ENCODE peak calls at places on chromosomes 16 and 17, in ten cellular contexts. Q, H, L, I, J, A, U, Y, V and M are unnamed samples. For H3K9me3, the result is how much of the 10 kb centered on the place peaks cover.

GRCh38 chr17:13562271-13562800 is 39.4 kb downstream of the HS3ST3A1 start:
- DNase-seq in V (no peak), J (no peak), L (no peak), I (peak), Q (no peak), U (no peak), A (no peak), Y (no peak), H (no peak), M (no peak)

GRCh38 chr17:58667934-58668597 is 23.8 kb downstream of the TEX14 start:
- DNase-seq in U (no peak), V (no peak), A (no peak), L (no peak), Q (no peak), I (no peak), H (no peak), Y (no peak), J (no peak), M (no peak)

GRCh38 chr16:57045694-57046381 is 46.5 kb upstream of the CPNE2 start:
- DNase-seq in J (peak), Y (no peak), U (no peak), V (no peak), Q (peak), L (peak), A (peak), H (no peak), I (peak), M (no peak)

GRCh38 chr16:8644151-8644512 is 22.6 kb downstream of the METTL22 start:
- DNase-seq in J (no peak), A (no peak), U (no peak), H (no peak), Q (no peak), L (no peak), I (no peak), V (no peak), Y (no peak), M (no peak)

GRCh38 chr17:20059728-20060188 is 50.6 kb downstream of the SPECC1 start:
- DNase-seq in V (peak), A (no peak), J (no peak), Y (no peak), Q (peak), L (no peak), I (no peak), H (no peak), U (no peak), M (no peak)

GRCh38 chr16:51854401-51854951 is 692.5 kb downstream of the TOX3 start:
- DNase-seq in Y (no peak), Q (no peak), A (no peak), H (no peak), U (no peak), V (no peak), L (no peak), J (no peak), I (no peak), M (no peak)

GRCh38 chr16:31072540-31073072 is 1.4 kb downstream of the ZNF668 start:
- DNase-seq in V (peak), A (no peak), Y (no peak), L (no peak), H (no peak), I (no peak), Q (peak), U (peak), J (no peak), M (no peak)

GRCh38 chr17:17505610-17506171 is 9.5 kb upstream of the RASD1 start:
- DNase-seq in I (peak), H (no peak), J (no peak), Q (no peak), L (no peak), V (no peak), U (peak), A (no peak), Y (no peak), M (no peak)

GRCh38 chr16:27301236-27301861 is 12.4 kb upstream of the IL4R start:
- DNase-seq in Y (no peak), V (no peak), L (no peak), H (no peak), A (no peak), I (no peak), Q (no peak), U (no peak), J (no peak), M (no peak)

GRCh38 chr17:12958786-12959185 is 59.0 kb downstream of the ELAC2 start:
- DNase-seq in U (no peak), Q (peak), Y (no peak), V (no peak), A (no peak), H (no peak), L (no peak), J (no peak), I (no peak), M (no peak)

GRCh38 chr17:75238684-75239191 is 22.7 kb downstream of the GGA3 start:
- DNase-seq in Q (peak), Y (no peak), J (no peak), L (no peak), U (peak), A (peak), H (peak), V (peak), I (peak), M (peak)

GRCh38 chr17:28907709-28908475 is 5.0 kb upstream of the DHRS13 start:
- DNase-seq in U (no peak), J (no peak), I (no peak), L (no peak), Q (no peak), V (no peak), Y (no peak), H (no peak), A (no peak), M (no peak)

GRCh38 chr17:44539664-44540063 is 17.6 kb upstream of the FZD2 start:
- DNase-seq in U (no peak), Q (no peak), I (no peak), L (no peak), A (no peak), H (no peak), V (no peak), Y (no peak), J (no peak), M (no peak)

GRCh38 chr17:63984206-63984605 is 11.5 kb upstream of the SCN4A start:
- DNase-seq in J (no peak), I (no peak), Q (peak), H (no peak), L (no peak), U (no peak), V (no peak), A (no peak), Y (no peak), M (no peak)

DNA sequence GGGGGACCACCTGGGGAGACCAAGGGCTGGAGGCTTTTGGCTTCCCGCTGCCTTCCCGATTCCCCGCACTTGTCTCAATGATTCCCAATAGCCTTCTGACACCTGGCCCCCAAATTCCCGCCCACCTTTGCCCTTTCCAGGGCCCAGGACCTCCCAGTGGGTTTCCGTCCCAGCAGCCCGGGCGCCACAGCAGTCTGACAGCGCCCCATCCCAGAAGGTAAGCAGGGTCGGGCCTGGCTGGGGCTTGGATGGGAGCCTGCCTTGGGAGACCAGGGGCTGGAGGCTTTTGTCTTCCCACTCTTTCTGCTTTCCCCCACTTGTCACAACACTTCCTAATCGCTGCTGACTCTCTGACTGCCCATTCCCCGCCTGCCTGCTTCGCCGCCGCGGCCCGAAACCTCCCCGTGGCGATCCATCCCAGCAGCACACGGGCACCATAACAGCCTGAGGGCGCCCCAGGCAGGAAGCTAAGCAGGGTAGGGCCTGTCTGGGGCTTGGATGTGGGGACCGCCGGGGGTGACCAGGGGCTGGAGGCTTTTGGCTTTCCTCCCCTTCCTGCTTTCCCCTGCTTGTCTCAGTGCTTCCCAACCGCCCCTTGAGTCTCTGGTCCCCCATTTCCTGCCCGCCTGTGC is 2289.3 kb downstream of the TP53TG3F start:
- DNase-seq in H (no peak), V (no peak), I (no peak), Y (no peak), J (no peak), Q (peak), U (no peak), L (no peak), A (no peak), M (no peak)
- H3K9me3 ChIP-seq in H (under half), V (under half), I (under half), Y (half or more), J (under half), Q (under half), U (under half), L (under half), A (half or more), M (under half)

DNA sequence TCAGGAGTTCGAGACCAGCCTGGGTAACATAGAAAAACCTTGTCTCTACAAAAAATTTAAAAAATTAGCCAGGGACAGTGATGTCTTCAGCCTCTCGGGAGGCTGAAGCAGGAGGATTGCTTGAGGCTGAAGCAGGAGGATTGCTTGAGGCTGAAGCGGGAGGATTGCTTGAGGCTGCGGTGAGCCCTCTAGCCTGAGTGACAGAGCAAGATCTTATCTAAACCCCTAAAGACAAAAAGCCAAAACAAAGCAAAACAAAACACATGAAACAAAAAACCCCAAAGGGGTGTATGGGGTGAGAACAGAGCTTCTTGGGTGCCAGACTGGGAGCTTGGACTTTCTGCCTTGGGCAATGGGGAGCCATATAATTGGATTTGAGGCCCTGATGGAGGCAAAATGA is 2.6 kb downstream of the SPNS3 start:
- DNase-seq in J (no peak), Y (no peak), I (no peak), L (no peak), U (no peak), Q (no peak), A (no peak), V (no peak), H (no peak), M (no peak)
- H3K9me3 ChIP-seq in J (under half), Y (under half), I (under half), L (under half), U (under half), Q (under half), A (under half), V (under half), H (under half), M (under half)

DNA sequence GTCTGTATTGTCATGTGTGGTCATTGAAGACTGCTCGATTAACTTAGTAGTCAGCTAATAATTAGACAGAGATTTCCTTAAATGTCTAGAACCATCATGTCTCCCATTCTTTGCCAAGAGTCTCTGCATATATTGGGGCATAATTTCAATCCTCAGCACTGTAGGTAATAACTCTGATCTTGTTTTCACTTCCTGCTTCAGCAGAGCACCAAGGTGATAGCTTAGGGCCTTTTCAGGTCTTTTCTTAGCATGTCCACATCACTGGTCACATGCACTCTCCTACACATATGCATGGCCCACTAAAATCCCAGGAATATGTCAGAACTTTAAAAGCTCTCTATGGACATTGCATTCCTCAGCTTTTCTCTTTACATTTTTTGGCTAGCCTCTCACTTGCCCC is 110.3 kb upstream of the NACA2 start:
- DNase-seq in A (no peak), Y (no peak), V (no peak), I (no peak), U (no peak), L (no peak), Q (no peak), H (no peak), J (no peak), M (no peak)
- H3K9me3 ChIP-seq in A (under half), Y (under half), V (under half), I (under half), U (under half), L (under half), Q (under half), H (under half), J (half or more), M (under half)

GRCh38 chr16:35399133-35399532 is 1939.7 kb downstream of the TP53TG3F start:
- DNase-seq in Q (no peak), H (no peak), L (no peak), A (no peak), J (no peak), V (no peak), I (no peak), Y (no peak), U (no peak), M (no peak)

GRCh38 chr16:35409503-35409902 is 1950.1 kb downstream of the TP53TG3F start:
- DNase-seq in U (no peak), V (no peak), I (no peak), A (no peak), L (no peak), H (no peak), Q (no peak), J (no peak), Y (no peak), M (no peak)

GRCh38 chr16:35405547-35405946 is 1946.1 kb downstream of the TP53TG3F start:
- DNase-seq in Q (no peak), I (no peak), V (no peak), Y (no peak), U (no peak), A (no peak), L (no peak), H (no peak), J (no peak), M (no peak)

GRCh38 chr16:35404273-35404672 is 1944.9 kb downstream of the TP53TG3F start:
- DNase-seq in U (no peak), Y (no peak), L (no peak), V (no peak), H (no peak), J (no peak), I (no peak), Q (no peak), A (no peak), M (no peak)
- H3K9me3 ChIP-seq in U (under half), Y (under half), L (under half), V (under half), H (under half), J (under half), I (under half), Q (under half), A (under half), M (under half)

DNA sequence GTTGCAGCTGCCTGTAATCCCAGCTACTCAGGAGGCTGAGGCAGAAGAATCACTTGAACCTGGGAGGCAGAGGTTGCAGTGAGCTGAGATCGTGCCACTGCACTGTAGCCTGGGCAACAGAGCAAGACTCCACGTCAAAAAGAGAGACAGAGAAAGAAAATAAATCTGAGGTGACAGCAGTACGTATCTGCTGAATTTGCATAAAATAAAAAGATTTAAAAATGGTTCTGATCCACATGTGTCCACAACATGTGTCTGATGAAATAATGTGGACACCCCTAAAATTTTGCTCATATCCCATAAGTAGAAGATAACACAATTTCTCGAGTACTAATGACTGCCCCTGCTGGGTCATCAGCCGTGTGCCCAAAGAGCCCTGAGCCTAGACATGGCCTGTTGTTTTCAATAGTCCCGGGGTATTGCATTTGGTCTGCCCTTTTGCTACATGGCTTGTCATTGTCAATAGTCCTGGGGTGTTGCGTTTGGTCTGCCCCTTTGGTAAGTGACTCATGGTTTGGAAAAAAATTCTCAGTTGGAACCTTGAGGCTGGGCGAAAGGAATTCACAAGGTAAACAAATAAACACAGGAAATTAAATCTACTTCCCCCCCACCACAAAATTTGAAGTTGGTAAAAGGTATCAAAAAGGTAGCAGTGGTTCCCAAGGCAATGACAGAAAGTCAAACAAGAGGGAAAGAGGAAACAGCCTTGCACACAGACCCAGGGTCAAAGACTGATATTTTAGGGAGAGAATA is 434.6 kb upstream of the MAF start:
- DNase-seq in A (no peak), L (no peak), Y (no peak), V (no peak), I (no peak), Q (no peak), H (no peak), J (no peak), U (no peak), M (no peak)
- H3K9me3 ChIP-seq in A (under half), L (under half), Y (under half), V (under half), I (under half), Q (under half), H (under half), J (under half), U (under half), M (under half)

GRCh38 chr16:15757630-15758251 is 99.1 kb downstream of the MYH11 start:
- DNase-seq in Q (no peak), Y (no peak), H (no peak), I (no peak), A (no peak), J (no peak), L (no peak), V (peak), U (no peak), M (no peak)
- H3K9me3 ChIP-seq in Q (under half), Y (under half), H (under half), I (under half), A (under half), J (under half), L (under half), V (under half), U (under half), M (under half)

DNA sequence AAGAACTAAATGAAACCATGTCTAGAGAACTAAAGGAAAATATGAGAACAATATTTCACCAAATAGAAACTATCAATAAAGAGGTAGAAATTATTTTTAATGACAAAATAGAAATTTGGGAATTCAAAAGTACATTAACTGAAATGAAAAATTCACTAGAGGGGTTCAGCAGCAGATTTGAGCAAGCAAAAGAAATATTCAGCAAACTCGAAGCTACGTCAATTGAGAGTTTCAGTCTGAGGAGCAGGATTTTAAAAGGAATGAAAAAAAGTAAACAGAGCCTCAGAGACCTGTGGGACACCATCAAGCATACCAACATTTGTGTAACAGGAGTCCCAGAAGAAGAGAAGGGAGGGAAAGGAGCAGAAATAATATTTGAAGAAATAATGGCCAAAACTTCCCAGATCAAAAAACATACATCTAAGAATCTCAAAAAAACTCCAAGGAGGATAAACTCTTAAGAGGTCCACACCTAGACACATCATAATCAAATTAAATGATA is 38.3 kb downstream of the ZFP90 start:
- DNase-seq in Y (no peak), H (no peak), I (no peak), Q (no peak), J (no peak), A (no peak), L (no peak), U (no peak), V (no peak), M (no peak)
- H3K9me3 ChIP-seq in Y (half or more), H (under half), I (half or more), Q (under half), J (half or more), A (half or more), L (under half), U (under half), V (under half), M (under half)

DNA sequence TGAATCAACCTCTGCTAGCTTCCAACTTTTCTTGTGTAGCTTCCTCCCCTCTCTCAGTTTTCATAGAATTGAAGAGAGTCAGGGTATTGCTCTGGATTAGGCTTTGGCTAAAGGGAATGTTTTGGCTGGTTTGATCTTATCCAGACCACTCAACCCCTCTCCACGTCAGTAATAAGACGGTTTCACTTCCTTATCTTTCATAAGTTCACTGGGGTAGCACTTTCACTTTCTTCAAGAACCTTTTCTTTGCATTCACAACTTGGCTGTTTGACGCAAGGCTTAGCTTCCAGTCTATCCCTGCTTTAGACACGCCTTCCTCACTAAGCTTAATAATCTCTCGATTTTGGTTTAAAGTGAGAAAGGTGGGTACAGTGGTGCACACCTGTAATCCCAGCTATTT is 29.7 kb upstream of the OR1A2 start:
- DNase-seq in V (peak), Y (no peak), J (no peak), H (no peak), I (no peak), U (no peak), Q (no peak), A (no peak), L (no peak), M (no peak)
- H3K9me3 ChIP-seq in V (under half), Y (under half), J (under half), H (under half), I (under half), U (under half), Q (under half), A (under half), L (under half), M (under half)

GRCh38 chr16:35908942-35909341 is 2449.5 kb downstream of the TP53TG3F start:
- DNase-seq in J (no peak), A (no peak), U (no peak), L (no peak), Y (no peak), Q (no peak), H (no peak), I (no peak), V (no peak), M (no peak)

GRCh38 chr16:35909351-35909954 is 2450.0 kb downstream of the TP53TG3F start:
- DNase-seq in A (no peak), I (no peak), L (no peak), Q (peak), H (no peak), Y (no peak), J (no peak), U (no peak), V (no peak), M (no peak)

GRCh38 chr16:35910409-35910808 is 2451.0 kb downstream of the TP53TG3F start:
- DNase-seq in A (no peak), L (no peak), I (no peak), Q (peak), J (no peak), H (no peak), U (no peak), V (no peak), Y (no peak), M (no peak)

GRCh38 chr16:35906440-35906839 is 2447.0 kb downstream of the TP53TG3F start:
- DNase-seq in A (no peak), H (no peak), I (no peak), L (no peak), U (no peak), V (no peak), J (no peak), Y (no peak), Q (no peak), M (no peak)

GRCh38 chr16:35908152-35908551 is 2448.7 kb downstream of the TP53TG3F start:
- DNase-seq in U (no peak), V (no peak), I (no peak), J (no peak), Q (no peak), H (no peak), L (no peak), Y (no peak), A (no peak), M (no peak)
- H3K9me3 ChIP-seq in U (under half), V (under half), I (under half), J (under half), Q (under half), H (under half), L (under half), Y (under half), A (half or more), M (under half)